ENCODE peak calls at places on chromosomes 11 and 22, in six cellular contexts. One of them, this sample, is unnamed.
A peak's percentile ranks its signal among the peaks of the same experiment; 100 is the strongest.

GRCh38 chr11:2940166-2940929 is 11.1 kb upstream of the PHLDA2 start:
- DNase-seq in left lung: peak; percentile 67
- DNase-seq in cardiac muscle cell: peak; percentile 18
- DNase-seq in prostate gland: no peak
- DNase-seq in ovary: no peak
- DNase-seq in thoracic aorta: no peak
- DNase-seq in this sample: no peak

GRCh38 chr11:58788355-58789023 is 56.0 kb downstream of the GLYATL2 start:
- DNase-seq in ovary: no peak
- DNase-seq in cardiac muscle cell: peak; percentile 62
- DNase-seq in thoracic aorta: no peak
- DNase-seq in left lung: no peak
- DNase-seq in prostate gland: peak; percentile 15
- DNase-seq in this sample: no peak

GRCh38 chr11:3947084-3947483 is 91.6 kb downstream of the STIM1 start:
- DNase-seq in left lung: no peak
- DNase-seq in thoracic aorta: no peak
- DNase-seq in prostate gland: peak; percentile 7
- DNase-seq in ovary: peak; percentile 61
- DNase-seq in cardiac muscle cell: peak; percentile 89
- DNase-seq in this sample: no peak

GRCh38 chr22:27625769-27626674 is 175.5 kb downstream of the MN1 start:
- DNase-seq in ovary: no peak
- DNase-seq in cardiac muscle cell: no peak
- DNase-seq in thoracic aorta: no peak
- DNase-seq in left lung: no peak
- DNase-seq in prostate gland: no peak
- DNase-seq in this sample: no peak

GRCh38 chr11:110774138-110775014 is 62.1 kb upstream of the ARHGAP20 start:
- DNase-seq in cardiac muscle cell: no peak
- DNase-seq in ovary: no peak
- DNase-seq in thoracic aorta: no peak
- DNase-seq in prostate gland: no peak
- DNase-seq in left lung: no peak
- DNase-seq in this sample: no peak

GRCh38 chr11:44865866-44866272 is 84.8 kb downstream of the TP53I11 start:
- DNase-seq in left lung: no peak
- DNase-seq in prostate gland: peak; percentile 62
- DNase-seq in thoracic aorta: no peak
- DNase-seq in cardiac muscle cell: no peak
- DNase-seq in ovary: no peak
- DNase-seq in this sample: no peak

GRCh38 chr11:31414338-31414737 is 44.7 kb downstream of the DNAJC24 start:
- DNase-seq in prostate gland: no peak
- DNase-seq in left lung: no peak
- DNase-seq in thoracic aorta: no peak
- DNase-seq in ovary: no peak
- DNase-seq in cardiac muscle cell: no peak
- DNase-seq in this sample: no peak

GRCh38 chr11:69491071-69492031 is 9.9 kb downstream of the LINC01488 start:
- DNase-seq in ovary: no peak
- DNase-seq in thoracic aorta: no peak
- DNase-seq in left lung: no peak
- DNase-seq in prostate gland: no peak
- DNase-seq in cardiac muscle cell: no peak
- DNase-seq in this sample: no peak

GRCh38 chr11:10913075-10913474 is 55.2 kb upstream of the ZBED5 start:
- DNase-seq in ovary: no peak
- DNase-seq in left lung: no peak
- DNase-seq in cardiac muscle cell: no peak
- DNase-seq in prostate gland: no peak
- DNase-seq in thoracic aorta: no peak
- DNase-seq in this sample: peak; percentile 50

GRCh38 chr22:29080061-29080975 is 7.5 kb downstream of the KREMEN1 start:
- DNase-seq in prostate gland: peak; percentile 34
- DNase-seq in thoracic aorta: no peak
- DNase-seq in left lung: no peak
- DNase-seq in ovary: no peak
- DNase-seq in cardiac muscle cell: peak; percentile 39
- DNase-seq in this sample: no peak

DNA sequence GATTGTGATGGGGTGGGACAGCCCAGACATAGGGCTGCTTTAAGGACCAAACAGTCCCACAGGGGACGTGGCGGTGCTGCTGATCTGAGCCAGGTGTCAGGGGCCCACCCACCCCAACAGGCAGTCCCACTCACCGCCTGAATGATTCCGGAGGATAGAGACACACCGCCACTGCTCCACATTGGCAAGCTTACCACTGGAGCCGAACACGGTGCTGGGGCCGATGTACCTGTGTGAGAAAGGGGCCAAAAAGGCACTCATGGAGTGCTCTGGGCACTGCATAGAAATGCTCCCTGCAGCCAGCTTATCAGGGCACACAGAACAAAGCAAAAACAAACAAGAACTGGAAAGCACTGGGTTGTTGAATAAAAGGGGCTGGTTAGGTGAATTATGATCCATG is 25.9 kb downstream of the HIRA start:
- DNase-seq in prostate gland: no peak
- DNase-seq in ovary: no peak
- DNase-seq in left lung: no peak
- DNase-seq in cardiac muscle cell: no peak
- DNase-seq in thoracic aorta: no peak
- DNase-seq in this sample: no peak
- H3K36me3 ChIP-seq in prostate gland: no peaks in the 10 kb centered on the region
- H3K36me3 ChIP-seq in ovary: no peaks in the 10 kb centered on the region
- H3K36me3 ChIP-seq in left lung: peaks cover 80% of the 10 kb centered on the region
- H3K36me3 ChIP-seq in cardiac muscle cell: no peaks in the 10 kb centered on the region
- H3K36me3 ChIP-seq in thoracic aorta: peaks cover 30% of the 10 kb centered on the region
- H3K36me3 ChIP-seq in this sample: peaks cover 76% of the 10 kb centered on the region

DNA sequence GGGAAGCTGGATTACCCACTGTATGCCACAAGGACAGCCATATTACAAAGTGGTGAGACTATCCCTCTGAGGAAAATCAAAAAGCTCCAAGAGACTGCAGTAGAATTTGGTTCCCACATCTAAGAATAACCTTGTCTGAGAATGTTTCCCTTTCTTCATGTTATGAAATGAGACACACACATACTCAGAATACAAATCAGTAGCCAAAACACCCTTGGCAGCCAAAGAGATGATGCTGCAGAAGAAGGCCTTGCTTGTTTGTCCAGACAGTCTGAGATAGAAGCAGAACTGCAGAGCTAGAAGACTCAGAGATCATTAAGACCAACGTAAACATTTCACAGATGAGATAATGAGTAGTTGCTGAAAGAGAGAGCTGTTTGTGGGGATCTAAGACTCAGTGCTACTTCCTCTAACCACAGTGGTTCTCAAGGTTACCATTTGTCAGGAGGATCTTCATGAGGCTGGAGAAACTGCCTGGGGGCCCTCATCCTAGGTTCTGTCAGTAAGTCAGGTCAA is 38.8 kb downstream of the RELT start:
- DNase-seq in thoracic aorta: no peak
- DNase-seq in cardiac muscle cell: peak; percentile 53
- DNase-seq in ovary: peak; percentile 37
- DNase-seq in left lung: no peak
- DNase-seq in prostate gland: no peak
- DNase-seq in this sample: no peak
- H3K4me1 ChIP-seq in thoracic aorta: peaks cover 13% of the 10 kb centered on the region
- H3K4me1 ChIP-seq in cardiac muscle cell: peaks cover 3% of the 10 kb centered on the region
- H3K4me1 ChIP-seq in ovary: peaks cover 8% of the 10 kb centered on the region
- H3K4me1 ChIP-seq in left lung: peaks cover 12% of the 10 kb centered on the region
- H3K4me1 ChIP-seq in prostate gland: no peaks in the 10 kb centered on the region
- H3K4me1 ChIP-seq in this sample: peaks cover 16% of the 10 kb centered on the region

GRCh38 chr22:47460870-47461269 is 698.4 kb downstream of the TBC1D22A start:
- DNase-seq in prostate gland: no peak
- DNase-seq in cardiac muscle cell: no peak
- DNase-seq in ovary: no peak
- DNase-seq in left lung: no peak
- DNase-seq in thoracic aorta: no peak
- DNase-seq in this sample: peak; percentile 57
- H3K9me3 ChIP-seq in prostate gland: no peaks in the 10 kb centered on the region
- H3K9me3 ChIP-seq in cardiac muscle cell: no peaks in the 10 kb centered on the region
- H3K9me3 ChIP-seq in ovary: no peaks in the 10 kb centered on the region
- H3K9me3 ChIP-seq in left lung: no peaks in the 10 kb centered on the region
- H3K9me3 ChIP-seq in thoracic aorta: no peaks in the 10 kb centered on the region
- H3K9me3 ChIP-seq in this sample: no peaks in the 10 kb centered on the region

GRCh38 chr22:32407332-32407731 is 4.7 kb downstream of the RTCB start:
- DNase-seq in thoracic aorta: no peak
- DNase-seq in cardiac muscle cell: no peak
- DNase-seq in prostate gland: no peak
- DNase-seq in left lung: no peak
- DNase-seq in ovary: no peak
- DNase-seq in this sample: no peak
- H3K36me3 ChIP-seq in thoracic aorta: peaks cover 22% of the 10 kb centered on the region
- H3K36me3 ChIP-seq in cardiac muscle cell: peaks cover 43% of the 10 kb centered on the region
- H3K36me3 ChIP-seq in prostate gland: no peaks in the 10 kb centered on the region
- H3K36me3 ChIP-seq in left lung: peaks cover 69% of the 10 kb centered on the region
- H3K36me3 ChIP-seq in ovary: no peaks in the 10 kb centered on the region
- H3K36me3 ChIP-seq in this sample: peaks cover 53% of the 10 kb centered on the region

GRCh38 chr22:24494535-24495364 is at the start of gene UPB1:
- DNase-seq in ovary: no peak
- DNase-seq in prostate gland: no peak
- DNase-seq in cardiac muscle cell: no peak
- DNase-seq in left lung: no peak
- DNase-seq in thoracic aorta: no peak
- DNase-seq in this sample: no peak

GRCh38 chr22:24497879-24498278 is 2.7 kb downstream of the UPB1 start:
- DNase-seq in ovary: no peak
- DNase-seq in left lung: no peak
- DNase-seq in thoracic aorta: no peak
- DNase-seq in cardiac muscle cell: no peak
- DNase-seq in prostate gland: no peak
- DNase-seq in this sample: no peak

GRCh38 chr22:24495365-24495675 is 188 bp downstream of the UPB1 start:
- DNase-seq in cardiac muscle cell: no peak
- DNase-seq in thoracic aorta: no peak
- DNase-seq in prostate gland: no peak
- DNase-seq in ovary: no peak
- DNase-seq in left lung: no peak
- DNase-seq in this sample: no peak

GRCh38 chr22:24496234-24496633 is 1.1 kb downstream of the UPB1 start:
- DNase-seq in prostate gland: no peak
- DNase-seq in cardiac muscle cell: no peak
- DNase-seq in left lung: no peak
- DNase-seq in thoracic aorta: no peak
- DNase-seq in ovary: no peak
- DNase-seq in this sample: no peak

GRCh38 chr22:24496661-24497060 is 1.5 kb downstream of the UPB1 start:
- DNase-seq in cardiac muscle cell: no peak
- DNase-seq in thoracic aorta: no peak
- DNase-seq in prostate gland: no peak
- DNase-seq in left lung: no peak
- DNase-seq in ovary: no peak
- DNase-seq in this sample: no peak
- H3K4me1 ChIP-seq in cardiac muscle cell: peaks cover 29% of the 10 kb centered on the region
- H3K4me1 ChIP-seq in thoracic aorta: no peaks in the 10 kb centered on the region
- H3K4me1 ChIP-seq in prostate gland: no peaks in the 10 kb centered on the region
- H3K4me1 ChIP-seq in left lung: no peaks in the 10 kb centered on the region
- H3K4me1 ChIP-seq in ovary: peaks cover 4% of the 10 kb centered on the region
- H3K4me1 ChIP-seq in this sample: peaks cover 11% of the 10 kb centered on the region

GRCh38 chr22:47356433-47357011 is 594.1 kb downstream of the TBC1D22A start:
- DNase-seq in thoracic aorta: no peak
- DNase-seq in prostate gland: no peak
- DNase-seq in left lung: no peak
- DNase-seq in cardiac muscle cell: no peak
- DNase-seq in ovary: no peak
- DNase-seq in this sample: no peak

GRCh38 chr22:47355388-47355725 is 592.9 kb downstream of the TBC1D22A start:
- DNase-seq in ovary: no peak
- DNase-seq in prostate gland: no peak
- DNase-seq in thoracic aorta: no peak
- DNase-seq in left lung: no peak
- DNase-seq in cardiac muscle cell: no peak
- DNase-seq in this sample: no peak

GRCh38 chr22:47354668-47355387 is 592.4 kb downstream of the TBC1D22A start:
- DNase-seq in left lung: no peak
- DNase-seq in ovary: no peak
- DNase-seq in prostate gland: no peak
- DNase-seq in thoracic aorta: no peak
- DNase-seq in cardiac muscle cell: no peak
- DNase-seq in this sample: no peak

GRCh38 chr22:47357086-47357485 is 594.6 kb downstream of the TBC1D22A start:
- DNase-seq in ovary: no peak
- DNase-seq in left lung: no peak
- DNase-seq in thoracic aorta: no peak
- DNase-seq in cardiac muscle cell: no peak
- DNase-seq in prostate gland: no peak
- DNase-seq in this sample: no peak

DNA sequence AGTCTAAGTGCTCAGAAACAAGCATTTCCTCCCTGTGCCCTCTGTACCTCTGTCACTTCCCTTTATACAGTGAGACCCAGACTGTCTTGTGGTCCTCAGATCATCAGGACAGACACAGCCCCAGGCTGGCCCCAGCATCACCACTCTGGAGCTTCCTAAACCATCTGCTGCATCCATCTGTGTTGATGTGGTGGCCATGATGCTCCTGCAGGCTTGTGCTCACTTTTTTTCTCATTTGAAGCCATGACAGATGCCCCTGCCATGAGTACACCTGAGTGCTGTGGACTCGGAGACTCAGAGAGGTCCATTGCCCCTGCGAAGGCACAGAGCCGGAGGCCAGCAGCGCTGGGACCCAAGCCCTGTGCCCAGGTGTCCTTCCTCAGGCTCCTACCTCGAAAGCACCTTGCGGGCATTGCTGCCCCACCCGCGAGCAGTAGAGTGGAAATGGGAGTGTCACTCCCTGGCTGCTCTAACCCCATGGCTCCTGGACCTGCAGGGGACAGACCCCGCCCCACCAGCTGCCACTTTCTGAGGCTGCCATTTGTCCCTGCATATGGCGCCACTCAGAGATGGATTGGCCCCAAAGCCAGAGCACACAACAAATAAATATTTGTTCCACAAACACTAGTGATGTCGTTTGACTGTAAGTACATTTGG is 593.5 kb downstream of the TBC1D22A start:
- DNase-seq in prostate gland: no peak
- DNase-seq in thoracic aorta: no peak
- DNase-seq in left lung: no peak
- DNase-seq in cardiac muscle cell: no peak
- DNase-seq in ovary: no peak
- DNase-seq in this sample: no peak
- H3K9me3 ChIP-seq in prostate gland: no peaks in the 10 kb centered on the region
- H3K9me3 ChIP-seq in thoracic aorta: no peaks in the 10 kb centered on the region
- H3K9me3 ChIP-seq in left lung: no peaks in the 10 kb centered on the region
- H3K9me3 ChIP-seq in cardiac muscle cell: no peaks in the 10 kb centered on the region
- H3K9me3 ChIP-seq in ovary: no peaks in the 10 kb centered on the region
- H3K9me3 ChIP-seq in this sample: no peaks in the 10 kb centered on the region

DNA sequence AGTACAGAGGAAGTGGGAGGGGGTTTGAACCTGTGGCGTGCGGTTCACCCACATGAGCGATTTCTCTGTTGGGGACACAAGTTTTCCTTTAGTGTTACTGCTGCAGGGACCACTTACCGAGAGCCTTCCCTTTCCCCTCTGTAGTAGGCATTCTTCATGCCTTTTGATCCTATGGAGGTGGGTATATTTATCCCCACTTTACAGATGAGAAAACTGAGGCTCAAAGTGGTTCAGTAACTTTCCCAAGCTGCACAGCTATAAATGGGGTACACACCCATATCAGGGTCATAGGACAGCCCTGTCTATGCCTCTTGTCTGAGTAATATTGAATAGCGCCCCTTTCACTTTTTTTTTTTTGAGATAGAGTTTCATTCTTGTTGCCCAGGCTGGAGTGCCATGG is 3.3 kb upstream of the PHF21B start:
- DNase-seq in cardiac muscle cell: no peak
- DNase-seq in ovary: no peak
- DNase-seq in thoracic aorta: no peak
- DNase-seq in left lung: no peak
- DNase-seq in prostate gland: no peak
- DNase-seq in this sample: no peak
- H3K36me3 ChIP-seq in cardiac muscle cell: no peaks in the 10 kb centered on the region
- H3K36me3 ChIP-seq in ovary: no peaks in the 10 kb centered on the region
- H3K36me3 ChIP-seq in thoracic aorta: no peaks in the 10 kb centered on the region
- H3K36me3 ChIP-seq in left lung: no peaks in the 10 kb centered on the region
- H3K36me3 ChIP-seq in prostate gland: no peaks in the 10 kb centered on the region
- H3K36me3 ChIP-seq in this sample: no peaks in the 10 kb centered on the region